ENCODE peak calls at places on chromosomes 4 and X, in four cellular contexts. I is mesenchymal stem cell, T is H9, K is H1. B is an unnamed sample.

GRCh38 chr4:158930573-158930972 is 161.7 kb downstream of the FNIP2 start:
- DNase-seq in I (peak; percentile 18), K (no peak), T (no peak), B (no peak)

GRCh38 chr4:83392562-83392961 is 57.9 kb upstream of the HPSE start:
- DNase-seq in T (no peak), K (no peak), I (no peak), B (no peak)

GRCh38 chr4:184705692-184706091 is 28.2 kb downstream of the CENPU start:
- DNase-seq in I (no peak), T (no peak), K (no peak), B (no peak)

GRCh38 chr4:147975325-147975724 is 243.4 kb downstream of the ARHGAP10 start:
- DNase-seq in K (no peak), I (peak; percentile 17), T (no peak), B (no peak)

GRCh38 chrX:107678957-107679740 is 50.8 kb downstream of the PRPS1 start:
- DNase-seq in K (no peak), T (peak; percentile 39), I (peak; percentile 84), B (no peak)

GRCh38 chr4:67037489-67037888 is 507.8 kb downstream of the CENPC start:
- DNase-seq in K (no peak), I (no peak), T (no peak), B (no peak)

GRCh38 chr4:150119492-150119891 is 41.2 kb downstream of the DCLK2 start:
- DNase-seq in T (no peak), K (no peak), I (peak; percentile 52), B (no peak)

GRCh38 chrX:118577041-118577440 is 81.4 kb downstream of the DOCK11 start:
- DNase-seq in I (no peak), K (no peak), T (no peak), B (no peak)

GRCh38 chr4:53421791-53422190 is 44.4 kb downstream of the FIP1L1 start:
- DNase-seq in T (no peak), K (no peak), I (no peak), B (no peak)

GRCh38 chr4:39166670-39167069 is 15.7 kb upstream of the WDR19 start:
- DNase-seq in I (no peak), K (no peak), T (no peak), B (no peak)

GRCh38 chr4:39166177-39166576 is 16.2 kb upstream of the WDR19 start:
- DNase-seq in K (no peak), I (no peak), T (no peak), B (no peak)

GRCh38 chr4:39169426-39169825 is 12.9 kb upstream of the WDR19 start:
- DNase-seq in K (no peak), I (no peak), T (no peak), B (no peak)
- H3K14ac ChIP-seq in K (no peak overlapping the region), I (no peak overlapping the region), T (no peak overlapping the region), B (no peak overlapping the region)

GRCh38 chr4:89836897-89837384 is at the start of gene SNCA:
- DNase-seq in K (peak; percentile 87), I (peak; percentile 89), T (peak; percentile 93), B (no peak)

GRCh38 chr4:89836031-89836777 is 757 bp downstream of the SNCA start:
- DNase-seq in I (peak; percentile 39), T (peak; percentile 36), K (peak; percentile 65), B (peak; percentile 27)

GRCh38 chr4:89839558-89839957 is 2.6 kb upstream of the SNCA start:
- DNase-seq in I (no peak), K (no peak), T (no peak), B (no peak)

GRCh38 chr4:89837385-89837995 is 529 bp upstream of the SNCA start:
- DNase-seq in T (peak; percentile 83), I (peak; percentile 86), K (no peak), B (peak; percentile 79)

GRCh38 chr4:89838005-89838404 is 1.0 kb upstream of the SNCA start:
- DNase-seq in I (peak; percentile 72), T (no peak), K (no peak), B (no peak)
- H3K23ac ChIP-seq in I (no peak overlapping the region), T (no peak overlapping the region), K (no peak overlapping the region), B (no peak overlapping the region)

GRCh38 chr4:169909479-169909878 is 116.7 kb downstream of the MFAP3L start:
- DNase-seq in I (no peak), T (no peak), K (no peak), B (no peak)
- H2BK12ac ChIP-seq in I (no peak overlapping the region), T (no peak overlapping the region), K (no peak overlapping the region), B (no peak overlapping the region)

DNA sequence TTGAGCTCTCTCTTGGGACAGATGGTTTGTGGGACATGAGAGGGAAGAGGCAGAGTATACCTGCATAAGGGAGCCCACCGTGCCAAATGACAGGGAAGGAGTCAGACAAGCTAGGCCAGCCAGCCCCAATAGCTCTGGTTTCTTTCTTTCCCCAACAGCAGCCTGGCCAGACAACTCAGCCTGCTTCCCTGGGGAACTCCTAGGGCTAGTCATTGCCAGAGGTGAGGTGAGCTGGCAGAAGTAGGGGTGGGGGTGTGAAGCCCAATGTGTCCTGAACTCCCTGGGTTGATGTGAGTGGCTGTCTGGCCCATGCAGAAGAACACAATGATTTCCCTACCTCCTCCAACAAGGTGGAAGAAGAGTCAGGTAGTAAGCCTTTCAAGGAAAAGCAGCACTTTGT is 135.5 kb downstream of the AMMECR1 start:
- DNase-seq in T (no peak), I (peak; percentile 49), K (no peak), B (no peak)
- H3K14ac ChIP-seq in T (no peak overlapping the region), I (no peak overlapping the region), K (no peak overlapping the region), B (no peak overlapping the region)

DNA sequence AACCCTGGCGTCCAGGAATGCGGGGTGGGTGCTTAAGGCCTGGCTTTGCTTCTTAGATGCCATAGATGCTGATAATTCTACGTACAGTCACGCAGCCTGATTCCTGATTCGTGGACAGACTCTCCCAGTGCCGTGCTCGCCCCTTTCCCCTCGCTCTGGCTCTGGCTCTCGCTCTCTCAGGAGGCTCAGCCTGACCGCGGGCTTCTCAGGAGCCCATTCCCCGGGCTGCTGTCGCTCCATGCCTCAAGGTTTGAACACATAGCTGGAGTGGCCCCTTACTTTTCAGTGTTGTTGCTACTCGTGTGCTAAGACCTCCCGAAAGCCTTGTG is 59.2 kb upstream of the ZC4H2 start:
- DNase-seq in I (no peak), K (peak; percentile 46), T (no peak), B (no peak)
- H3K23ac ChIP-seq in I (no peak overlapping the region), K (no peak overlapping the region), T (no peak overlapping the region), B (no peak overlapping the region)

GRCh38 chrX:40646489-40647306 is 663 bp downstream of the CXorf38 start:
- DNase-seq in I (peak; percentile 31), T (no peak), K (peak; percentile 52), B (peak; percentile 15)

GRCh38 chrX:40644175-40644574 is 3.2 kb downstream of the CXorf38 start:
- DNase-seq in K (no peak), I (peak; percentile 36), T (no peak), B (no peak)

GRCh38 chrX:40651620-40652223 is 4.4 kb upstream of the CXorf38 start:
- DNase-seq in T (peak; percentile 52), K (peak; percentile 53), I (peak; percentile 58), B (peak; percentile 38)

GRCh38 chrX:40644821-40645358 is 2.5 kb downstream of the CXorf38 start:
- DNase-seq in K (no peak), T (no peak), I (peak; percentile 79), B (no peak)

DNA sequence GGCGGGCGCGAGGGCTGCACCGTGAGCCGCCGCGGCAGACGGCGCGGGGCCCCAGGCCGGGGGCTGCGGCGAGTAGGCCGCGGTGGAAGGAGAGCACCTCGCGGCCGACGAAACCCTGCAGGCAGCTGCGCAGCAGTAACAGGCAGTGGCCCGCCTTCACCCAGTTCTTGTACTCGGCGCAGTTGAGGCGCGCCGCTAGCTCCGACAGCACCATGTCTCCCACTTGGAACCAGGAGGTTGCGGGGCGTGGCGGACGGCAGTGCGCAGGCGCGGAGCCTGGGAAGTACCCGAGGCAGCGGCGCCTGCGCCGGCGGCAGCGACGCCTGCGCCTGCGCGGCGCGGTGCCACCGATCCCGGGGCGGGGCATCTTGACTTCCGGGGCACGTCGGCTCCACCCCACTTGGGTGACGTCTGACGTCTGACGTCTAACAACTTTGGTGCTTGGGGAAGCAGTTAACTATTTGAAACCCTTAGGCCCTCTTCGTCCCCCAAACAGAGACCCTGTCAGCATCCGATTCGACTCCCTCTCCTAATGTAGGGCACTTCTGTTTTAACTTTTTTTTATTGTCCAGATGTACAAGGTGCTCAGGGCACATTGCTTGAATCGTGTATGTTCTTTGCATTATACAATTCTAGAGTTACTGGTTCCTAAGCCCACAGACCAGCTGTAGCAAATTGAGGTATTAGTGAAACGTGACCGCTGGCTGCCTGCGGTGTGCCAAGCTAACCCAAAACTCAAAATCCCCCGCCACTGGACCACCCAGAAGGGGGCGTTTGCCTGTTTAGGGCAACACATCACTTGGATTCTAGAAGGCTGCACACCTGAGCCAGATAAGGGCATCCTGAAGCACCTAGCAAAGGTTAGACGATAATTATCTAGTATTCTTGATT is at the start of gene CXorf38:
- DNase-seq in K (peak; percentile 91), I (peak; percentile 80), T (peak; percentile 96), B (peak; percentile 84)
- H2BK12ac ChIP-seq in K (no peak within 1 kb of the TSS), I (no peak within 1 kb of the TSS), T (no peak within 1 kb of the TSS), B (no peak within 1 kb of the TSS)

DNA sequence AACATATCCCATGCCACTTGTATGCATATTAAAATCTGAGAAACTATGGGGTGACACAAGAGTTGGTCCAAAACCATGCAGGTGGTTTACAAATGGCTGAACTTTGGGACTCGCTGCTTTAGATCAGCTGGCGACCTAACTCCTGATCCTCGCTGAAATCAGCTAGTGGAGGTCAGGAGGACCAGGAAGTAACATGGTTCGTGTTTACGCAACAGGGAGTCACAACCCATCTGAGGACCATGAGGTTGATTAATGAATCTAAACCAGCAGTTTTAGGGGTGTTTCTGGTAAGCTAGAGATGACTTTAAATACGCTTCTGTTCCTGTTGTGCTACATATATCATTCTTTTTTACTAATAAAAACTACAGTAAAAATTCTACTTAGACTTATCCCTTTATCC is 12.9 kb downstream of the TSPAN5 start:
- DNase-seq in I (no peak), K (no peak), T (no peak), B (no peak)
- H3K14ac ChIP-seq in I (no peak overlapping the region), K (no peak overlapping the region), T (no peak overlapping the region), B (no peak overlapping the region)

B was measured in neuronal stem cell.